ENCODE peak calls at places on chromosomes 16 and 17, in four cellular contexts. X, P, Q and N are unnamed samples.
A peak's percentile ranks its signal among the peaks of the same experiment; 100 is the strongest.

GRCh38 chr16:995087-995486 is 13.5 kb downstream of the SOX8 start:
- DNase-seq in X (peak; percentile 50), P (no peak), Q (no peak), N (no peak)

GRCh38 chr17:45293413-45294211 is 23.2 kb downstream of the MAP3K14 start:
- DNase-seq in X (peak; percentile 90), P (peak; percentile 79), Q (no peak), N (peak; percentile 73)

GRCh38 chr16:35733971-35734702 is 2274.7 kb downstream of the TP53TG3F start:
- DNase-seq in X (no peak), P (no peak), Q (no peak), N (no peak)

GRCh38 chr16:49127103-49127502 is 154.5 kb downstream of the CBLN1 start:
- DNase-seq in X (no peak), P (no peak), Q (no peak), N (no peak)

GRCh38 chr16:10982430-10983174 is 38.2 kb downstream of the CLEC16A start:
- DNase-seq in X (no peak), P (no peak), Q (no peak), N (no peak)

GRCh38 chr16:9625122-9625521 is 533.7 kb downstream of the HAPSTR1 start:
- DNase-seq in X (no peak), P (no peak), Q (no peak), N (no peak)

GRCh38 chr17:3678095-3678820 is 9.6 kb downstream of the EMC6 start:
- DNase-seq in X (no peak), P (no peak), Q (no peak), N (peak; percentile 91)

GRCh38 chr17:7656958-7657715 is 6.4 kb downstream of the ATP1B2 start:
- DNase-seq in X (peak; percentile 68), P (peak; percentile 85), Q (no peak), N (peak; percentile 98)

GRCh38 chr16:22007509-22008214 is at the start of gene MOSMO:
- DNase-seq in X (peak; percentile 70), P (peak; percentile 85), Q (peak; percentile 63), N (peak; percentile 69)

GRCh38 chr16:55835578-55835977 is 2.7 kb upstream of the CES1 start:
- DNase-seq in X (peak; percentile 8), P (no peak), Q (no peak), N (no peak)

GRCh38 chr17:7235693-7236665 is 1.7 kb upstream of the DVL2 start:
- DNase-seq in X (peak; percentile 36), P (no peak), Q (no peak), N (peak; percentile 20)

GRCh38 chr17:79053251-79053925 is 21.2 kb upstream of the ENGASE start:
- DNase-seq in X (no peak), P (no peak), Q (no peak), N (no peak)

GRCh38 chr17:81577278-81578000 is 25.3 kb upstream of the FAAP100 start:
- DNase-seq in X (peak; percentile 56), P (no peak), Q (no peak), N (peak; percentile 25)

GRCh38 chr16:24652209-24652712 is 77.2 kb upstream of the TNRC6A start:
- DNase-seq in X (no peak), P (no peak), Q (no peak), N (no peak)

GRCh38 chr16:47538472-47538871 is 77.3 kb downstream of the PHKB start:
- DNase-seq in X (no peak), P (no peak), Q (no peak), N (no peak)

GRCh38 chr17:57484826-57485565 is 228.7 kb downstream of the MSI2 start:
- DNase-seq in X (no peak), P (no peak), Q (no peak), N (no peak)

GRCh38 chr16:22284637-22285515 is 12.3 kb upstream of the POLR3E start:
- DNase-seq in X (peak; percentile 62), P (no peak), Q (no peak), N (no peak)

GRCh38 chr17:59521465-59522126 is 43.8 kb upstream of the DHX40 start:
- DNase-seq in X (peak; percentile 83), P (peak; percentile 79), Q (peak; percentile 39), N (peak; percentile 84)

GRCh38 chr17:37207103-37207502 is 168.7 kb upstream of the C17orf78 start:
- DNase-seq in X (no peak), P (no peak), Q (no peak), N (no peak)

GRCh38 chr16:48965391-48965790 is 316.2 kb downstream of the CBLN1 start:
- DNase-seq in X (no peak), P (no peak), Q (no peak), N (no peak)

GRCh38 chr17:48100591-48101011 is 677 bp downstream of the CBX1 start:
- DNase-seq in X (peak; percentile 67), P (peak; percentile 72), Q (peak; percentile 3), N (peak; percentile 90)

GRCh38 chr17:28384281-28385036 is 13.0 kb downstream of the SARM1 start:
- DNase-seq in X (no peak), P (no peak), Q (peak; percentile 45), N (peak; percentile 75)

GRCh38 chr16:71648162-71648561 is 22.2 kb downstream of the MARVELD3 start:
- DNase-seq in X (no peak), P (no peak), Q (no peak), N (no peak)

GRCh38 chr17:29954405-29954804 is 13.0 kb downstream of the EFCAB5 start:
- DNase-seq in X (no peak), P (no peak), Q (no peak), N (no peak)

GRCh38 chr17:8109669-8110455 is 8.5 kb downstream of the ALOXE3 start:
- DNase-seq in X (peak; percentile 48), P (peak; percentile 71), Q (peak; percentile 74), N (peak; percentile 92)

DNA sequence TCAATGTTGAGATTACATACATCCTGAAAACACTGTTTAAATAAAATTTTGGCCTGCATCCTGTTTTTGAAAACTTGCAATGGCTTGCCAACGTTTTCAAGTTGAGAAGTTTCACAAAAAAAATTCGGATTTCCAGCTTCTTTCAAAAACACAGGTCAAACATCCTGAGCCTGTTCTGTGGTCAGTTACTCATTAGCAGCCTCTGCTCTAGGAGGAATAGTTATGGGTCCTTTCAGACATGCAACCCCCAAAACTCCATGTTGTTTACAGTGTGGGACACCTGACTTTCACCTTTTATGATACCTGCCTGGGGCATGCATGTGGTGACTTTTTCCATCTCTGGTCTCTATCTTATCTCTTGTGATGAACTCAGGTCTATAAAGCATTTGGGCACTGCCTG is 577.9 kb downstream of the WWOX start:
- DNase-seq in X (no peak), P (no peak), Q (no peak), N (no peak)
- H3K4me1 ChIP-seq in X (peaks cover 9% of the 10 kb centered on the region), P (peaks cover 3% of the 10 kb centered on the region), Q (no peaks in the 10 kb centered on the region), N (no peaks in the 10 kb centered on the region)

GRCh38 chr16:88700322-88700635 is 5.9 kb downstream of the RNF166 start:
- DNase-seq in X (no peak), P (no peak), Q (no peak), N (no peak)
- H3K4me1 ChIP-seq in X (peaks cover 3% of the 10 kb centered on the region), P (peaks cover 5% of the 10 kb centered on the region), Q (peaks cover 76% of the 10 kb centered on the region), N (no peaks in the 10 kb centered on the region)

DNA sequence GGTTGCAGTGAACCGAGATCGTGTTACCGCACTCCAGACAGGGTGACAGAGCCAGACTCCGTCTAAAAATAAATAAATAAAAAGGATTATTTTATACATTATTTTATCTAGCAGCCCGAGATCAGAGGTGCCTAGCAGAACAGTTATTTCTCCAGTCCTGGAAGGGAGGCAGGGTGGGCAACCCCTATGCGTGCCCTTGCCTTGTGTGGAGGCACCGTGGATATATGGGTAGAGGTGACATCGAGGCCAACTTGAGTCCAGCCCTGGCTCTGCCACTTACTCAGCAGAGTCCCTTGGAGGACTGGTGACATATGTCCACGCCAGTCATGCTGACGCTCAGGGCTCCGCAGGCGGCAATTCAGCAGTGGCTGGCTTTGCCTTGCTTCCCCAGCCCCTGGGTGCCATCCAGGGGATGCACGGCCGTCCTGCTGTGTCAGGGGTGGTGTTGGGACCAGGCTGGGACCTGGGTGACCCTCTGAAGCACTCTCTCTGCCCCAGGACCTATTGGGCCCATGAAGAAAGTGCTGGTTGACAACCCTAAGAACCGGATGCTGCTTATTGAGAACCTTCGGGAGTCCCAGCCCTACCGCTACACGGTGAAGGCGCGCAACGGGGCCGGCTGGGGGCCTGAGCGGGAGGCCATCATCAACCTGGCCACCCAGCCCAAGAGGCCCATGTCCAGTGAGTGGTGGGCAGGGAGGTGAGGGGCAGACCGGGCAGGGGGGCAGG is 13.2 kb downstream of the GALK1 start:
- DNase-seq in X (no peak), P (no peak), Q (no peak), N (no peak)
- H3K4me1 ChIP-seq in X (no peaks in the 10 kb centered on the region), P (peaks cover 4% of the 10 kb centered on the region), Q (peaks cover 17% of the 10 kb centered on the region), N (no peaks in the 10 kb centered on the region)

GRCh38 chr16:73101568-73101967 is 53.6 kb upstream of the ZFHX3 start:
- DNase-seq in X (no peak), P (no peak), Q (no peak), N (no peak)
- H3K4me1 ChIP-seq in X (no peaks in the 10 kb centered on the region), P (no peaks in the 10 kb centered on the region), Q (no peaks in the 10 kb centered on the region), N (no peaks in the 10 kb centered on the region)

GRCh38 chr17:68347380-68347779 is 56.1 kb downstream of the ARSG start:
- DNase-seq in X (no peak), P (no peak), Q (no peak), N (no peak)
- H3K4me1 ChIP-seq in X (no peaks in the 10 kb centered on the region), P (no peaks in the 10 kb centered on the region), Q (peaks cover 87% of the 10 kb centered on the region), N (no peaks in the 10 kb centered on the region)

DNA sequence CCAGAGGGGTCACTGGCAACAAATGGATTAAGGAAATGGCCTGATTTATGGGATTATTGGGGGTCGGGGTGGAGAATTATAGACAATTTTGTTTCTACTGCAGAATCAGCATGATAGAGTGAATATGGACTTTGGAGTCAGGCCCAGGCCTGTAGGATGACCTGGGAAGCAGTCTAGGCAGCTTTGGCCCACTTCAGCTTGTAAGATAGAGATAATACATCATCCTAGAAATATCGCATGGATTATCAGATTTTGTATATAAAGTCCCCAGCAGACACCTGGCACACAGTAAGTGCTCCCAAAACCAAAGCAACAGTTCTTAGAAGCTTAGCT is 27.1 kb upstream of the TOX3 start:
- DNase-seq in X (no peak), P (no peak), Q (no peak), N (no peak)
- H3K4me1 ChIP-seq in X (no peaks in the 10 kb centered on the region), P (no peaks in the 10 kb centered on the region), Q (no peaks in the 10 kb centered on the region), N (peaks cover 3% of the 10 kb centered on the region)

GRCh38 chr17:40313660-40314556 is 4.9 kb downstream of the RARA start:
- DNase-seq in X (no peak), P (no peak), Q (no peak), N (no peak)
- H3K4me1 ChIP-seq in X (peaks cover 77% of the 10 kb centered on the region), P (peaks cover 28% of the 10 kb centered on the region), Q (peaks cover 66% of the 10 kb centered on the region), N (peaks cover 5% of the 10 kb centered on the region)

GRCh38 chr17:67649891-67650290 is 67.8 kb upstream of the NOL11 start:
- DNase-seq in X (no peak), P (no peak), Q (no peak), N (peak; percentile 43)
- H3K4me1 ChIP-seq in X (no peaks in the 10 kb centered on the region), P (no peaks in the 10 kb centered on the region), Q (no peaks in the 10 kb centered on the region), N (peaks cover 6% of the 10 kb centered on the region)

DNA sequence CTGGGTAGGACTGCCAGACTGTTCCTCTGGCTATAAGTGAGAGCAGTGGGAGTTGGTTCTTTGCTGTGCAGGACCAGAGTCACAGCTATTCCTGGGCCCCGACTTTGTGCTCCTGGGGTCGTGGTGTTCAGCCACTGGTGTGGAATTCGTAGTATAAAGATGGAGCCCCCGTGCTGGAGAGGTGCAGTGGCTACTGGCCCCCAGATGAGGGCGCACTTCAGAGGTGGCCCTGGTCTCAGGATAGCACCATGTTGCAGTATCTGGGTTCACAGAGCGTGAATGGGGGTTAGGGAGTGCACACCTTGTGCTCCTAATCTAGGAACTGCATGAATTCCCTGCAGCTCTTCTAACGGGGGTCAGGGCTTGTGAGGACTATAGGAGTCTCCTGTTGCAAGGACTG is 21.1 kb downstream of the TANC2 start:
- DNase-seq in X (no peak), P (no peak), Q (no peak), N (peak; percentile 63)
- H3K4me1 ChIP-seq in X (peaks cover 10% of the 10 kb centered on the region), P (no peaks in the 10 kb centered on the region), Q (no peaks in the 10 kb centered on the region), N (no peaks in the 10 kb centered on the region)